ENCODE peak calls at places on chromosome 19, in ten cellular contexts. One of them, this sample, is unnamed.

GRCh38 chr19:50432658-50433057 is at the start of gene MYBPC2:
- DNase-seq in mesendoderm: no peak
- DNase-seq in stimulated activated CD4-positive, alpha-beta T cell treated with anti-CD3 and anti-CD28 coated beads, TNF-alpha, amount 100 ng/mL, for 24 hours: no peak
- DNase-seq in cardiac fibroblast: no peak
- DNase-seq in activated CD4-positive, CD25-positive, alpha-beta regulatory T cell: no peak
- DNase-seq in AG08395: no peak
- DNase-seq in left cardiac atrium: no peak
- DNase-seq in neural progenitor cell: peak
- DNase-seq in brain microvascular endothelial cell: no peak
- DNase-seq in HCEC 1CT: no peak
- DNase-seq in this sample: no peak

GRCh38 chr19:5131031-5131865 is 162.3 kb downstream of the KDM4B start:
- DNase-seq in mesendoderm: no peak
- DNase-seq in stimulated activated CD4-positive, alpha-beta T cell treated with anti-CD3 and anti-CD28 coated beads, TNF-alpha, amount 100 ng/mL, for 24 hours: no peak
- DNase-seq in cardiac fibroblast: no peak
- DNase-seq in activated CD4-positive, CD25-positive, alpha-beta regulatory T cell: no peak
- DNase-seq in AG08395: no peak
- DNase-seq in left cardiac atrium: no peak
- DNase-seq in neural progenitor cell: no peak
- DNase-seq in brain microvascular endothelial cell: no peak
- DNase-seq in HCEC 1CT: no peak
- DNase-seq in this sample: no peak

GRCh38 chr19:38035515-38036495 is 128.8 kb downstream of the SIPA1L3 start:
- DNase-seq in mesendoderm: no peak
- DNase-seq in stimulated activated CD4-positive, alpha-beta T cell treated with anti-CD3 and anti-CD28 coated beads, TNF-alpha, amount 100 ng/mL, for 24 hours: no peak
- DNase-seq in cardiac fibroblast: peak
- DNase-seq in activated CD4-positive, CD25-positive, alpha-beta regulatory T cell: no peak
- DNase-seq in AG08395: peak
- DNase-seq in left cardiac atrium: no peak
- DNase-seq in neural progenitor cell: no peak
- DNase-seq in brain microvascular endothelial cell: peak
- DNase-seq in HCEC 1CT: peak
- DNase-seq in this sample: peak

GRCh38 chr19:18449552-18449951 is 11.6 kb upstream of the ISYNA1 start:
- DNase-seq in mesendoderm: no peak
- DNase-seq in stimulated activated CD4-positive, alpha-beta T cell treated with anti-CD3 and anti-CD28 coated beads, TNF-alpha, amount 100 ng/mL, for 24 hours: no peak
- DNase-seq in cardiac fibroblast: no peak
- DNase-seq in activated CD4-positive, CD25-positive, alpha-beta regulatory T cell: no peak
- DNase-seq in AG08395: no peak
- DNase-seq in left cardiac atrium: no peak
- DNase-seq in neural progenitor cell: no peak
- DNase-seq in brain microvascular endothelial cell: no peak
- DNase-seq in HCEC 1CT: no peak
- DNase-seq in this sample: no peak

GRCh38 chr19:41323430-41324125 is 13.6 kb downstream of the CCDC97 start:
- DNase-seq in mesendoderm: peak
- DNase-seq in stimulated activated CD4-positive, alpha-beta T cell treated with anti-CD3 and anti-CD28 coated beads, TNF-alpha, amount 100 ng/mL, for 24 hours: no peak
- DNase-seq in cardiac fibroblast: peak
- DNase-seq in activated CD4-positive, CD25-positive, alpha-beta regulatory T cell: no peak
- DNase-seq in AG08395: peak
- DNase-seq in left cardiac atrium: peak
- DNase-seq in neural progenitor cell: no peak
- DNase-seq in brain microvascular endothelial cell: peak
- DNase-seq in HCEC 1CT: peak
- DNase-seq in this sample: no peak

GRCh38 chr19:10766681-10767201 is 48.9 kb downstream of the DNM2 start:
- DNase-seq in mesendoderm: no peak
- DNase-seq in stimulated activated CD4-positive, alpha-beta T cell treated with anti-CD3 and anti-CD28 coated beads, TNF-alpha, amount 100 ng/mL, for 24 hours: no peak
- DNase-seq in cardiac fibroblast: peak
- DNase-seq in activated CD4-positive, CD25-positive, alpha-beta regulatory T cell: no peak
- DNase-seq in AG08395: peak
- DNase-seq in left cardiac atrium: peak
- DNase-seq in neural progenitor cell: no peak
- DNase-seq in brain microvascular endothelial cell: no peak
- DNase-seq in HCEC 1CT: no peak
- DNase-seq in this sample: no peak

GRCh38 chr19:16605552-16605951 is 22.5 kb downstream of the MED26 start:
- DNase-seq in mesendoderm: no peak
- DNase-seq in stimulated activated CD4-positive, alpha-beta T cell treated with anti-CD3 and anti-CD28 coated beads, TNF-alpha, amount 100 ng/mL, for 24 hours: no peak
- DNase-seq in cardiac fibroblast: no peak
- DNase-seq in activated CD4-positive, CD25-positive, alpha-beta regulatory T cell: no peak
- DNase-seq in AG08395: no peak
- DNase-seq in left cardiac atrium: no peak
- DNase-seq in neural progenitor cell: no peak
- DNase-seq in brain microvascular endothelial cell: no peak
- DNase-seq in HCEC 1CT: no peak
- DNase-seq in this sample: no peak

GRCh38 chr19:9673912-9674668 is 810 bp downstream of the ZNF562 start:
- DNase-seq in mesendoderm: peak
- DNase-seq in stimulated activated CD4-positive, alpha-beta T cell treated with anti-CD3 and anti-CD28 coated beads, TNF-alpha, amount 100 ng/mL, for 24 hours: no peak
- DNase-seq in cardiac fibroblast: peak
- DNase-seq in activated CD4-positive, CD25-positive, alpha-beta regulatory T cell: no peak
- DNase-seq in AG08395: no peak
- DNase-seq in left cardiac atrium: no peak
- DNase-seq in neural progenitor cell: no peak
- DNase-seq in brain microvascular endothelial cell: no peak
- DNase-seq in HCEC 1CT: peak
- DNase-seq in this sample: no peak

GRCh38 chr19:13483215-13483614 is 23.1 kb downstream of the CACNA1A start:
- DNase-seq in mesendoderm: peak
- DNase-seq in stimulated activated CD4-positive, alpha-beta T cell treated with anti-CD3 and anti-CD28 coated beads, TNF-alpha, amount 100 ng/mL, for 24 hours: no peak
- DNase-seq in cardiac fibroblast: no peak
- DNase-seq in activated CD4-positive, CD25-positive, alpha-beta regulatory T cell: no peak
- DNase-seq in AG08395: no peak
- DNase-seq in left cardiac atrium: no peak
- DNase-seq in neural progenitor cell: no peak
- DNase-seq in brain microvascular endothelial cell: no peak
- DNase-seq in HCEC 1CT: no peak
- DNase-seq in this sample: no peak

GRCh38 chr19:3357731-3358391 is 8.5 kb upstream of the NFIC start:
- DNase-seq in mesendoderm: peak
- DNase-seq in stimulated activated CD4-positive, alpha-beta T cell treated with anti-CD3 and anti-CD28 coated beads, TNF-alpha, amount 100 ng/mL, for 24 hours: no peak
- DNase-seq in cardiac fibroblast: no peak
- DNase-seq in activated CD4-positive, CD25-positive, alpha-beta regulatory T cell: no peak
- DNase-seq in AG08395: no peak
- DNase-seq in left cardiac atrium: no peak
- DNase-seq in neural progenitor cell: peak
- DNase-seq in brain microvascular endothelial cell: no peak
- DNase-seq in HCEC 1CT: no peak
- DNase-seq in this sample: no peak

GRCh38 chr19:511101-511841 is 4.0 kb downstream of the TPGS1 start:
- DNase-seq in mesendoderm: peak
- DNase-seq in stimulated activated CD4-positive, alpha-beta T cell treated with anti-CD3 and anti-CD28 coated beads, TNF-alpha, amount 100 ng/mL, for 24 hours: peak
- DNase-seq in cardiac fibroblast: peak
- DNase-seq in activated CD4-positive, CD25-positive, alpha-beta regulatory T cell: peak
- DNase-seq in AG08395: no peak
- DNase-seq in left cardiac atrium: peak
- DNase-seq in neural progenitor cell: peak
- DNase-seq in brain microvascular endothelial cell: no peak
- DNase-seq in HCEC 1CT: no peak
- DNase-seq in this sample: peak

GRCh38 chr19:10523135-10523636 is 5.9 kb upstream of the S1PR5 start:
- DNase-seq in mesendoderm: no peak
- DNase-seq in stimulated activated CD4-positive, alpha-beta T cell treated with anti-CD3 and anti-CD28 coated beads, TNF-alpha, amount 100 ng/mL, for 24 hours: no peak
- DNase-seq in cardiac fibroblast: no peak
- DNase-seq in activated CD4-positive, CD25-positive, alpha-beta regulatory T cell: no peak
- DNase-seq in AG08395: peak
- DNase-seq in left cardiac atrium: no peak
- DNase-seq in neural progenitor cell: no peak
- DNase-seq in brain microvascular endothelial cell: no peak
- DNase-seq in HCEC 1CT: no peak
- DNase-seq in this sample: no peak

GRCh38 chr19:280541-281007 is 10.6 kb downstream of the PLPP2 start:
- DNase-seq in mesendoderm: no peak
- DNase-seq in stimulated activated CD4-positive, alpha-beta T cell treated with anti-CD3 and anti-CD28 coated beads, TNF-alpha, amount 100 ng/mL, for 24 hours: no peak
- DNase-seq in cardiac fibroblast: no peak
- DNase-seq in activated CD4-positive, CD25-positive, alpha-beta regulatory T cell: no peak
- DNase-seq in AG08395: no peak
- DNase-seq in left cardiac atrium: no peak
- DNase-seq in neural progenitor cell: peak
- DNase-seq in brain microvascular endothelial cell: no peak
- DNase-seq in HCEC 1CT: no peak
- DNase-seq in this sample: peak

GRCh38 chr19:10299545-10300458 is 9.8 kb downstream of the ZGLP1 start:
- DNase-seq in mesendoderm: no peak
- DNase-seq in stimulated activated CD4-positive, alpha-beta T cell treated with anti-CD3 and anti-CD28 coated beads, TNF-alpha, amount 100 ng/mL, for 24 hours: no peak
- DNase-seq in cardiac fibroblast: no peak
- DNase-seq in activated CD4-positive, CD25-positive, alpha-beta regulatory T cell: no peak
- DNase-seq in AG08395: no peak
- DNase-seq in left cardiac atrium: no peak
- DNase-seq in neural progenitor cell: no peak
- DNase-seq in brain microvascular endothelial cell: no peak
- DNase-seq in HCEC 1CT: no peak
- DNase-seq in this sample: no peak

GRCh38 chr19:52961981-52962380 is 700 bp downstream of the ZNF816 start:
- DNase-seq in mesendoderm: no peak
- DNase-seq in stimulated activated CD4-positive, alpha-beta T cell treated with anti-CD3 and anti-CD28 coated beads, TNF-alpha, amount 100 ng/mL, for 24 hours: no peak
- DNase-seq in cardiac fibroblast: peak
- DNase-seq in activated CD4-positive, CD25-positive, alpha-beta regulatory T cell: no peak
- DNase-seq in AG08395: no peak
- DNase-seq in left cardiac atrium: no peak
- DNase-seq in neural progenitor cell: peak
- DNase-seq in brain microvascular endothelial cell: peak
- DNase-seq in HCEC 1CT: no peak
- DNase-seq in this sample: peak

GRCh38 chr19:48393559-48394330 is at the start of gene GRIN2D:
- DNase-seq in mesendoderm: peak
- DNase-seq in stimulated activated CD4-positive, alpha-beta T cell treated with anti-CD3 and anti-CD28 coated beads, TNF-alpha, amount 100 ng/mL, for 24 hours: no peak
- DNase-seq in cardiac fibroblast: peak
- DNase-seq in activated CD4-positive, CD25-positive, alpha-beta regulatory T cell: no peak
- DNase-seq in AG08395: no peak
- DNase-seq in left cardiac atrium: no peak
- DNase-seq in neural progenitor cell: peak
- DNase-seq in brain microvascular endothelial cell: no peak
- DNase-seq in HCEC 1CT: no peak
- DNase-seq in this sample: no peak

This sample was measured in NCI-H2227 treated with DMSO at 0.1 percent for 48 hours.